ENCODE peak calls at places on chromosomes 6 and 20, in five cellular contexts. F is psoas muscle, V is Right ventricle myocardium superior, T is choroid plexus epithelial cell, C is A549. I is an unnamed sample.

GRCh38 chr6:125511809-125512341 is 210.1 kb upstream of the HDDC2 start:
- DNase-seq in F (no peak), V (no peak), T (peak; percentile 49), C (peak; percentile 2), I (no peak)

GRCh38 chr20:46648903-46649649 is 2.2 kb downstream of the SLC13A3 start:
- DNase-seq in F (no peak), V (no peak), T (no peak), C (no peak), I (no peak)

GRCh38 chr20:9179193-9179802 is 110.4 kb downstream of the PLCB4 start:
- DNase-seq in F (no peak), V (no peak), T (peak; percentile 43), C (peak; percentile 41), I (no peak)

GRCh38 chr20:23349338-23350006 is 1.1 kb upstream of the NXT1 start:
- DNase-seq in F (no peak), V (no peak), T (no peak), C (no peak), I (no peak)

GRCh38 chr6:100217225-100217624 is 223.2 kb upstream of the MCHR2 start:
- DNase-seq in F (no peak), V (no peak), T (peak; percentile 39), C (no peak), I (no peak)

GRCh38 chr6:27565839-27566779 is 93.2 kb upstream of the ZNF184 start:
- DNase-seq in F (no peak), V (no peak), T (no peak), C (peak; percentile 75), I (no peak)

GRCh38 chr6:37244430-37245310 is 12.9 kb upstream of the TBC1D22B start:
- DNase-seq in F (peak; percentile 62), V (peak; percentile 77), T (peak; percentile 100), C (peak; percentile 97), I (peak; percentile 22)

GRCh38 chr6:37538107-37538506 is 38.4 kb upstream of the CCDC167 start:
- DNase-seq in F (no peak), V (no peak), T (no peak), C (peak; percentile 43), I (no peak)

GRCh38 chr20:1491891-1492642 is 847 bp upstream of the SIRPB2 start:
- DNase-seq in F (no peak), V (no peak), T (no peak), C (no peak), I (no peak)

GRCh38 chr6:75334266-75335040 is 49.9 kb upstream of the TMEM30A start:
- DNase-seq in F (no peak), V (no peak), T (peak; percentile 88), C (peak; percentile 31), I (no peak)

GRCh38 chr6:9540126-9540525 is 874.7 kb downstream of the TFAP2A start:
- DNase-seq in F (no peak), V (no peak), T (no peak), C (no peak), I (no peak)

GRCh38 chr6:156821707-156822106 is 44.5 kb downstream of the ARID1B start:
- DNase-seq in F (no peak), V (no peak), T (no peak), C (no peak), I (no peak)

GRCh38 chr6:41072836-41073202 is at the start of gene NFYA:
- DNase-seq in F (peak; percentile 100), V (peak; percentile 100), T (no peak), C (no peak), I (peak; percentile 96)

GRCh38 chr6:44172759-44173500 is 14.3 kb downstream of the CAPN11 start:
- DNase-seq in F (peak; percentile 85), V (peak; percentile 92), T (peak; percentile 78), C (peak; percentile 62), I (peak; percentile 66)